ENCODE peak calls at places on chromosome 4, in four cellular contexts. X is MG63, P is WTC11, E is anterior cingulate cortex. K is an unnamed sample.

GRCh38 chr4:2858451-2859217 is 15.0 kb downstream of the ADD1 start:
- DNase-seq in X (peak; percentile 56), P (no peak), E (no peak), K (no peak)

GRCh38 chr4:94849901-94850300 is 92.1 kb downstream of the BMPR1B start:
- DNase-seq in X (no peak), P (no peak), E (no peak), K (no peak)

GRCh38 chr4:2583517-2583916 is 47.1 kb downstream of the FAM193A start:
- DNase-seq in X (no peak), P (no peak), E (no peak), K (no peak)

GRCh38 chr4:147560632-147561031 is 56.6 kb upstream of the TMEM184C start:
- DNase-seq in X (no peak), P (no peak), E (no peak), K (no peak)

GRCh38 chr4:10333942-10334341 is 123.3 kb downstream of the ZNF518B start:
- DNase-seq in X (no peak), P (peak; percentile 46), E (no peak), K (no peak)

GRCh38 chr4:66489783-66490452 is 819.6 kb upstream of the EPHA5 start:
- DNase-seq in X (no peak), P (no peak), E (no peak), K (no peak)

GRCh38 chr4:101439926-101440325 is 92.6 kb upstream of the PPP3CA start:
- DNase-seq in X (no peak), P (no peak), E (no peak), K (no peak)

GRCh38 chr4:39390603-39391002 is 16.1 kb upstream of the KLB start:
- DNase-seq in X (no peak), P (no peak), E (no peak), K (no peak)

GRCh38 chr4:124997907-124998306 is 285.4 kb upstream of the ANKRD50 start:
- DNase-seq in X (no peak), P (no peak), E (no peak), K (no peak)

GRCh38 chr4:95021099-95021498 is 263.3 kb downstream of the BMPR1B start:
- DNase-seq in X (no peak), P (no peak), E (no peak), K (no peak)

GRCh38 chr4:80459918-80460473 is 124.5 kb downstream of the CFAP299 start:
- DNase-seq in X (no peak), P (no peak), E (no peak), K (no peak)

GRCh38 chr4:28093071-28093470 is 1232.4 kb downstream of the STIM2 start:
- DNase-seq in X (no peak), P (no peak), E (no peak), K (peak; percentile 95)

GRCh38 chr4:62560858-62561257 is 1360.7 kb downstream of the ADGRL3 start:
- DNase-seq in X (no peak), P (no peak), E (no peak), K (peak; percentile 18)

GRCh38 chr4:48237996-48238645 is 31.5 kb downstream of the TEC start:
- DNase-seq in X (no peak), P (no peak), E (no peak), K (no peak)

GRCh38 chr4:184506527-184507121 is 32.3 kb upstream of the IRF2 start:
- DNase-seq in X (peak; percentile 5), P (no peak), E (no peak), K (peak; percentile 3)

GRCh38 chr4:18934197-18934596 is 912.6 kb upstream of the LCORL start:
- DNase-seq in X (no peak), P (no peak), E (no peak), K (peak; percentile 3)

GRCh38 chr4:168717852-168718251 is 221.0 kb downstream of the PALLD start:
- DNase-seq in X (peak; percentile 17), P (no peak), E (no peak), K (no peak)

GRCh38 chr4:24180586-24180985 is 290.7 kb upstream of the PPARGC1A start:
- DNase-seq in X (no peak), P (no peak), E (no peak), K (no peak)